ENCODE peak calls at places on chromosome 19, in eight cellular contexts. One of them, this sample, is unnamed.

GRCh38 chr19:31979949-31980670 is 365.3 kb upstream of the ZNF507 start:
- DNase-seq in astrocyte of the cerebellum: no peak
- DNase-seq in AG10803: no peak
- DNase-seq in AG04449: no peak
- DNase-seq in progenitor cell of endocrine pancreas: no peak
- DNase-seq in left lung: no peak
- DNase-seq in heart right ventricle: no peak
- DNase-seq in AG09319: no peak
- DNase-seq in this sample: no peak

GRCh38 chr19:15243236-15243957 is 11.1 kb upstream of the EPHX3 start:
- DNase-seq in AG10803: no peak
- DNase-seq in heart right ventricle: no peak
- DNase-seq in progenitor cell of endocrine pancreas: no peak
- DNase-seq in AG04449: no peak
- DNase-seq in AG09319: no peak
- DNase-seq in left lung: no peak
- DNase-seq in astrocyte of the cerebellum: no peak
- DNase-seq in this sample: no peak

GRCh38 chr19:47469719-47470118 is 2.0 kb downstream of the SLC8A2 start:
- DNase-seq in astrocyte of the cerebellum: no peak
- DNase-seq in heart right ventricle: no peak
- DNase-seq in left lung: no peak
- DNase-seq in AG10803: no peak
- DNase-seq in AG04449: no peak
- DNase-seq in progenitor cell of endocrine pancreas: no peak
- DNase-seq in AG09319: no peak
- DNase-seq in this sample: no peak

GRCh38 chr19:4633140-4633967 is 6.0 kb upstream of the TNFAIP8L1 start:
- DNase-seq in AG10803: peak
- DNase-seq in heart right ventricle: peak
- DNase-seq in AG09319: no peak
- DNase-seq in astrocyte of the cerebellum: no peak
- DNase-seq in AG04449: no peak
- DNase-seq in left lung: peak
- DNase-seq in progenitor cell of endocrine pancreas: peak
- DNase-seq in this sample: peak

GRCh38 chr19:45913874-45914830 is at the start of gene NANOS2:
- DNase-seq in heart right ventricle: no peak
- DNase-seq in left lung: no peak
- DNase-seq in AG04449: no peak
- DNase-seq in progenitor cell of endocrine pancreas: no peak
- DNase-seq in AG09319: no peak
- DNase-seq in astrocyte of the cerebellum: no peak
- DNase-seq in AG10803: no peak
- DNase-seq in this sample: no peak

GRCh38 chr19:412356-413355 is 3.7 kb upstream of the C2CD4C start:
- DNase-seq in heart right ventricle: no peak
- DNase-seq in astrocyte of the cerebellum: no peak
- DNase-seq in AG10803: no peak
- DNase-seq in AG04449: no peak
- DNase-seq in left lung: no peak
- DNase-seq in progenitor cell of endocrine pancreas: peak
- DNase-seq in AG09319: no peak
- DNase-seq in this sample: no peak

GRCh38 chr19:46009530-46010510 is 13.0 kb downstream of the PGLYRP1 start:
- DNase-seq in progenitor cell of endocrine pancreas: peak
- DNase-seq in AG09319: no peak
- DNase-seq in astrocyte of the cerebellum: peak
- DNase-seq in AG04449: no peak
- DNase-seq in AG10803: peak
- DNase-seq in left lung: no peak
- DNase-seq in heart right ventricle: peak
- DNase-seq in this sample: peak

GRCh38 chr19:55086730-55087541 is 11.3 kb downstream of the EPS8L1 start:
- DNase-seq in AG09319: peak
- DNase-seq in AG04449: peak
- DNase-seq in left lung: peak
- DNase-seq in AG10803: peak
- DNase-seq in heart right ventricle: peak
- DNase-seq in astrocyte of the cerebellum: peak
- DNase-seq in progenitor cell of endocrine pancreas: peak
- DNase-seq in this sample: peak

GRCh38 chr19:56976995-56977906 is 136.7 kb upstream of the PEG3 start:
- DNase-seq in left lung: no peak
- DNase-seq in AG09319: no peak
- DNase-seq in astrocyte of the cerebellum: no peak
- DNase-seq in AG04449: no peak
- DNase-seq in progenitor cell of endocrine pancreas: no peak
- DNase-seq in AG10803: no peak
- DNase-seq in heart right ventricle: no peak
- DNase-seq in this sample: no peak

GRCh38 chr19:55179570-55180484 is at the start of gene SYT5:
- DNase-seq in left lung: no peak
- DNase-seq in astrocyte of the cerebellum: no peak
- DNase-seq in AG09319: no peak
- DNase-seq in heart right ventricle: no peak
- DNase-seq in progenitor cell of endocrine pancreas: peak
- DNase-seq in AG04449: no peak
- DNase-seq in AG10803: no peak
- DNase-seq in this sample: no peak

GRCh38 chr19:17871878-17872250 is at the start of gene SLC5A5:
- DNase-seq in AG09319: no peak
- DNase-seq in progenitor cell of endocrine pancreas: no peak
- DNase-seq in AG04449: no peak
- DNase-seq in AG10803: no peak
- DNase-seq in heart right ventricle: no peak
- DNase-seq in astrocyte of the cerebellum: no peak
- DNase-seq in left lung: no peak
- DNase-seq in this sample: no peak

GRCh38 chr19:10552596-10553053 is 8.9 kb downstream of the ATG4D start:
- DNase-seq in heart right ventricle: no peak
- DNase-seq in left lung: no peak
- DNase-seq in astrocyte of the cerebellum: no peak
- DNase-seq in progenitor cell of endocrine pancreas: no peak
- DNase-seq in AG10803: no peak
- DNase-seq in AG09319: no peak
- DNase-seq in AG04449: no peak
- DNase-seq in this sample: peak

GRCh38 chr19:55116232-55117062 is 990 bp downstream of the PPP1R12C start:
- DNase-seq in AG04449: peak
- DNase-seq in AG09319: no peak
- DNase-seq in progenitor cell of endocrine pancreas: no peak
- DNase-seq in astrocyte of the cerebellum: no peak
- DNase-seq in heart right ventricle: peak
- DNase-seq in left lung: peak
- DNase-seq in AG10803: peak
- DNase-seq in this sample: no peak

GRCh38 chr19:16836115-16836905 is 7.1 kb downstream of the SIN3B start:
- DNase-seq in AG10803: no peak
- DNase-seq in progenitor cell of endocrine pancreas: no peak
- DNase-seq in AG09319: no peak
- DNase-seq in AG04449: no peak
- DNase-seq in astrocyte of the cerebellum: no peak
- DNase-seq in heart right ventricle: no peak
- DNase-seq in left lung: peak
- DNase-seq in this sample: no peak

GRCh38 chr19:11535792-11536595 is 2.7 kb upstream of the CNN1 start:
- DNase-seq in AG09319: peak
- DNase-seq in heart right ventricle: peak
- DNase-seq in AG04449: no peak
- DNase-seq in AG10803: peak
- DNase-seq in progenitor cell of endocrine pancreas: peak
- DNase-seq in astrocyte of the cerebellum: peak
- DNase-seq in left lung: peak
- DNase-seq in this sample: peak

GRCh38 chr19:5880604-5881078 is 10.3 kb upstream of the FUT5 start:
- DNase-seq in left lung: peak
- DNase-seq in AG04449: peak
- DNase-seq in heart right ventricle: peak
- DNase-seq in astrocyte of the cerebellum: no peak
- DNase-seq in AG09319: no peak
- DNase-seq in AG10803: peak
- DNase-seq in progenitor cell of endocrine pancreas: no peak
- DNase-seq in this sample: no peak

GRCh38 chr19:45446295-45446694 is 21.5 kb upstream of the FOSB start:
- DNase-seq in AG09319: no peak
- DNase-seq in left lung: no peak
- DNase-seq in astrocyte of the cerebellum: no peak
- DNase-seq in heart right ventricle: no peak
- DNase-seq in progenitor cell of endocrine pancreas: no peak
- DNase-seq in AG04449: no peak
- DNase-seq in AG10803: peak
- DNase-seq in this sample: no peak

GRCh38 chr19:17948967-17949930 is 16.4 kb downstream of the CCDC124 start:
- DNase-seq in AG10803: no peak
- DNase-seq in progenitor cell of endocrine pancreas: no peak
- DNase-seq in astrocyte of the cerebellum: no peak
- DNase-seq in AG04449: no peak
- DNase-seq in AG09319: no peak
- DNase-seq in heart right ventricle: no peak
- DNase-seq in left lung: no peak
- DNase-seq in this sample: no peak

GRCh38 chr19:38769635-38770211 is 3.6 kb downstream of the LGALS7 start:
- DNase-seq in astrocyte of the cerebellum: peak
- DNase-seq in heart right ventricle: peak
- DNase-seq in AG09319: peak
- DNase-seq in AG04449: no peak
- DNase-seq in progenitor cell of endocrine pancreas: peak
- DNase-seq in AG10803: peak
- DNase-seq in left lung: peak
- DNase-seq in this sample: no peak

GRCh38 chr19:53621885-53622710 is 9.7 kb upstream of the DPRX start:
- DNase-seq in progenitor cell of endocrine pancreas: no peak
- DNase-seq in heart right ventricle: no peak
- DNase-seq in left lung: no peak
- DNase-seq in AG09319: no peak
- DNase-seq in AG04449: peak
- DNase-seq in AG10803: no peak
- DNase-seq in astrocyte of the cerebellum: no peak
- DNase-seq in this sample: no peak

GRCh38 chr19:43464089-43464775 is 1.2 kb downstream of the LYPD3 start:
- DNase-seq in heart right ventricle: peak
- DNase-seq in AG09319: no peak
- DNase-seq in progenitor cell of endocrine pancreas: peak
- DNase-seq in left lung: peak
- DNase-seq in AG04449: no peak
- DNase-seq in AG10803: no peak
- DNase-seq in astrocyte of the cerebellum: no peak
- DNase-seq in this sample: no peak

GRCh38 chr19:54561840-54562239 is 11.8 kb upstream of the LILRA2 start:
- DNase-seq in AG04449: no peak
- DNase-seq in AG10803: no peak
- DNase-seq in progenitor cell of endocrine pancreas: no peak
- DNase-seq in left lung: no peak
- DNase-seq in heart right ventricle: no peak
- DNase-seq in astrocyte of the cerebellum: no peak
- DNase-seq in AG09319: no peak
- DNase-seq in this sample: no peak

GRCh38 chr19:19661675-19662251 is 1.7 kb downstream of the ATP13A1 start:
- DNase-seq in AG04449: no peak
- DNase-seq in progenitor cell of endocrine pancreas: no peak
- DNase-seq in AG09319: no peak
- DNase-seq in astrocyte of the cerebellum: no peak
- DNase-seq in left lung: no peak
- DNase-seq in AG10803: no peak
- DNase-seq in heart right ventricle: no peak
- DNase-seq in this sample: no peak

GRCh38 chr19:51179297-51179696 is 37.2 kb downstream of the SIGLEC7 start:
- DNase-seq in AG04449: no peak
- DNase-seq in progenitor cell of endocrine pancreas: no peak
- DNase-seq in AG09319: no peak
- DNase-seq in heart right ventricle: no peak
- DNase-seq in astrocyte of the cerebellum: no peak
- DNase-seq in AG10803: no peak
- DNase-seq in left lung: no peak
- DNase-seq in this sample: no peak

DNA sequence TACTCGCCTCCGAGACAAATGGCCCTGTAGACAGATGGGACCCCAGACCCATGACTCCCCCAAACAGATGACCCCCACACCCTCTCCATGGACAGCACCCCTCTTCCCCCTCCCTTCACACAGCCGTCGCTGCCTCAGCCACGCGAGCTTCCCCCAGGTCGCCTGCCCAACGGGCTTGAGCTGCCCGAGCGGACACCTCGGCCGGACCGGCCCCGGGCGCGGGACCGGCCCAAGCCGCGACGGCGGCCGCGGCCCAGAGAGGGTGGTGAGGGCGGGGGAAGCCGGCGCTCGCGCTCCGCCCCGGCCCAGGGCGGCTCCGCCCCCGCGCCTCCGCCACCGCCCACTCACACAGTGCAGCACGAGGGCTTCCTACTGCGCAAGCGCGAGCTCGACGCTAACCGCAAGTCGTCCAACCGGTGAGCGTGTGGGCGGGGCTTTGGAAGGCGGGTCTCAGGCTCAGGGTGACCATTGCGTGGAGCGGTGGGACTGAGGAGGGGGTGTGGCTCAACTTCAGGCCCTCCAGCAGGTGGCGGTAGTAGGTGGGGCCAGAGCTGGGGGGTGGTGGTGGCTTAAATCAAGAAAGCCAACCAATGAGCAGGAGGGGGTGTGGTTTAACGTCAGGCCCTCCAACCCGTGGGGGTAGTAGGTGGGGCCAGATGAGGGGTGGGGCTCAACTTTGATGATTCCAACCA is 6.2 kb upstream of the SHKBP1 start:
- DNase-seq in progenitor cell of endocrine pancreas: peak
- DNase-seq in heart right ventricle: peak
- DNase-seq in AG09319: peak
- DNase-seq in AG04449: peak
- DNase-seq in left lung: peak
- DNase-seq in AG10803: peak
- DNase-seq in astrocyte of the cerebellum: peak
- DNase-seq in this sample: peak
- TF ChIP-seq CTCF in progenitor cell of endocrine pancreas: no peak
- TF ChIP-seq CTCF in heart right ventricle: no peak
- TF ChIP-seq CTCF in AG09319: no peak
- TF ChIP-seq CTCF in AG04449: no peak
- TF ChIP-seq CTCF in left lung: no peak
- TF ChIP-seq CTCF in AG10803: peak
- TF ChIP-seq CTCF in astrocyte of the cerebellum: peak
- TF ChIP-seq CTCF in this sample: no peak

GRCh38 chr19:7989071-7989575 is 16.3 kb downstream of the ELAVL1 start:
- DNase-seq in heart right ventricle: no peak
- DNase-seq in AG09319: no peak
- DNase-seq in AG10803: no peak
- DNase-seq in AG04449: no peak
- DNase-seq in astrocyte of the cerebellum: peak
- DNase-seq in left lung: peak
- DNase-seq in progenitor cell of endocrine pancreas: no peak
- DNase-seq in this sample: no peak
- TF ChIP-seq CTCF in heart right ventricle: no peak
- TF ChIP-seq CTCF in AG09319: no peak
- TF ChIP-seq CTCF in AG10803: no peak
- TF ChIP-seq CTCF in AG04449: no peak
- TF ChIP-seq CTCF in astrocyte of the cerebellum: no peak
- TF ChIP-seq CTCF in left lung: no peak
- TF ChIP-seq CTCF in progenitor cell of endocrine pancreas: no peak
- TF ChIP-seq CTCF in this sample: no peak

GRCh38 chr19:3275583-3276340 is 51.3 kb downstream of the CELF5 start:
- DNase-seq in astrocyte of the cerebellum: no peak
- DNase-seq in AG09319: peak
- DNase-seq in left lung: peak
- DNase-seq in heart right ventricle: peak
- DNase-seq in progenitor cell of endocrine pancreas: peak
- DNase-seq in AG10803: peak
- DNase-seq in AG04449: no peak
- DNase-seq in this sample: peak
- TF ChIP-seq CTCF in astrocyte of the cerebellum: peak
- TF ChIP-seq CTCF in AG09319: no peak
- TF ChIP-seq CTCF in left lung: no peak
- TF ChIP-seq CTCF in heart right ventricle: no peak
- TF ChIP-seq CTCF in progenitor cell of endocrine pancreas: peak
- TF ChIP-seq CTCF in AG10803: no peak
- TF ChIP-seq CTCF in AG04449: no peak
- TF ChIP-seq CTCF in this sample: peak

GRCh38 chr19:29587518-29587986 is 18.5 kb upstream of the POP4 start:
- DNase-seq in AG10803: peak
- DNase-seq in astrocyte of the cerebellum: no peak
- DNase-seq in left lung: no peak
- DNase-seq in heart right ventricle: no peak
- DNase-seq in AG04449: no peak
- DNase-seq in progenitor cell of endocrine pancreas: no peak
- DNase-seq in AG09319: no peak
- DNase-seq in this sample: peak
- TF ChIP-seq CTCF in AG10803: no peak
- TF ChIP-seq CTCF in astrocyte of the cerebellum: no peak
- TF ChIP-seq CTCF in left lung: no peak
- TF ChIP-seq CTCF in heart right ventricle: no peak
- TF ChIP-seq CTCF in AG04449: no peak
- TF ChIP-seq CTCF in progenitor cell of endocrine pancreas: no peak
- TF ChIP-seq CTCF in AG09319: no peak
- TF ChIP-seq CTCF in this sample: no peak